ENCODE peak calls at places on chromosomes 1 and 21, in eight cellular contexts. L is cardiac muscle cell; S is CD8-positive, alpha-beta T cell; B is lower lobe of right lung; D is thoracic aorta; O is CD4-positive, alpha-beta T cell; N is progenitor cell of endocrine pancreas; A is MCF 10A. Z is an unnamed sample.

GRCh38 chr1:223870617-223871574 is 25.1 kb upstream of the TP53BP2 start:
- DNase-seq in L (peak), S (no peak), B (peak), D (no peak), O (no peak), N (peak), A (no peak), Z (peak)

GRCh38 chr1:150622219-150622975 is 7.0 kb downstream of the ENSA start:
- DNase-seq in L (no peak), S (no peak), B (peak), D (no peak), O (no peak), N (no peak), A (no peak), Z (peak)

GRCh38 chr1:182754915-182755314 is 34.7 kb upstream of the NPL start:
- DNase-seq in L (no peak), S (no peak), B (no peak), D (no peak), O (no peak), N (no peak), A (no peak), Z (no peak)

GRCh38 chr1:181100015-181100905 is 11.8 kb downstream of the IER5 start:
- DNase-seq in L (no peak), S (no peak), B (no peak), D (no peak), O (no peak), N (no peak), A (no peak), Z (peak)

GRCh38 chr21:45323487-45324380 is 36.0 kb upstream of the POFUT2 start:
- DNase-seq in L (no peak), S (no peak), B (peak), D (peak), O (no peak), N (no peak), A (peak), Z (peak)

GRCh38 chr21:43958364-43959158 is 53.5 kb upstream of the TRAPPC10 start:
- DNase-seq in L (no peak), S (no peak), B (no peak), D (no peak), O (no peak), N (no peak), A (no peak), Z (no peak)

GRCh38 chr21:43369124-43369523 is 57.8 kb downstream of the SIK1 start:
- DNase-seq in L (no peak), S (no peak), B (no peak), D (no peak), O (no peak), N (no peak), A (peak), Z (no peak)

GRCh38 chr1:202281316-202282016 is 60.3 kb downstream of the UBE2T start:
- DNase-seq in L (no peak), S (no peak), B (no peak), D (no peak), O (no peak), N (no peak), A (peak), Z (no peak)

GRCh38 chr1:49226758-49227157 is 450.1 kb upstream of the BEND5 start:
- DNase-seq in L (no peak), S (no peak), B (no peak), D (no peak), O (no peak), N (no peak), A (peak), Z (no peak)

GRCh38 chr1:200367841-200368534 is 41.8 kb downstream of the ZNF281 start:
- DNase-seq in L (no peak), S (no peak), B (no peak), D (no peak), O (no peak), N (no peak), A (peak), Z (peak)

GRCh38 chr1:10960954-10961833 is 51.3 kb upstream of the TARDBP start:
- DNase-seq in L (peak), S (peak), B (peak), D (peak), O (peak), N (peak), A (peak), Z (peak)

GRCh38 chr1:15714438-15715136 is 21.5 kb upstream of the SLC25A34 start:
- DNase-seq in L (peak), S (no peak), B (no peak), D (no peak), O (no peak), N (no peak), A (no peak), Z (no peak)

GRCh38 chr21:29671728-29672127 is 268.1 kb downstream of the GRIK1 start:
- DNase-seq in L (no peak), S (no peak), B (no peak), D (no peak), O (no peak), N (no peak), A (no peak), Z (no peak)
- TF ChIP-seq CTCF in L (no peak), S (no peak), B (no peak), D (no peak), O (no peak), N (peak), A (no peak), Z (peak)

GRCh38 chr1:51927029-51927428 is 48.5 kb upstream of the NRDC start:
- DNase-seq in L (no peak), S (no peak), B (no peak), D (no peak), O (no peak), N (no peak), A (no peak), Z (no peak)

GRCh38 chr1:51924455-51924854 is 45.9 kb upstream of the NRDC start:
- DNase-seq in L (no peak), S (no peak), B (no peak), D (no peak), O (no peak), N (no peak), A (no peak), Z (no peak)

GRCh38 chr1:51928896-51929295 is 50.4 kb upstream of the NRDC start:
- DNase-seq in L (no peak), S (no peak), B (no peak), D (no peak), O (no peak), N (no peak), A (no peak), Z (no peak)

GRCh38 chr1:51930329-51930728 is 51.8 kb upstream of the NRDC start:
- DNase-seq in L (no peak), S (no peak), B (no peak), D (no peak), O (no peak), N (no peak), A (no peak), Z (no peak)

DNA sequence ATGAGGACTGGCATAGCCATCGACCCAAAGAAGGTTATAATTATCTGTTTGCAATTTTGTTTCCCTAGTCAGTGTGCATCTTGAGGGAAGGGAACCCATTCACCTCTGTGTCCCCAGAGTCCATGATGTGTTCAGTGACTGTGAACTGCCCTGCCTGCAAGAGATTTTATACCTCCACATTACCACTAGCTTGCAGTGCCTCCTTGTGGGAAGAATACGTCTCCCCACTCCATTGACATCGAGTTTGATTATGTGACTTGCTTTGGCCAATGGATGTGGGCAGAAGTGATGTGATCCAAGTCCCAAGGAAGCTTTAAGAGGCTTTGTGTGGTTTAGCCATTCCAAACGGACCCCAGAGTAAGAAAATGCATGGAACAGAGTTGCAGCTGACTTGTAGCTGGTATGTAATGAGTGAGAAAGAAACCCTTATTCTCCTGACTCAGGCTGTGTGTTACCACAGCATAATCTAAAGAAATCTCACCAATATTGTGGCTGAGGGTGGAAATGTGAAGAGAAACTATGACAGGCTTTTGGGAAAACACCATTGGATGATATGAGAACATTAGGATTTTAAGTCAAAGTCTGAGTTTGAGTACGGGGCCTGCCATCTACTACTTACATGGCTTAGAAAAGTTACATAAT is 47.8 kb upstream of the NRDC start:
- DNase-seq in L (no peak), S (no peak), B (no peak), D (no peak), O (no peak), N (no peak), A (peak), Z (peak)
- TF ChIP-seq CTCF in L (peak), S (no peak), B (no peak), D (no peak), O (no peak), N (peak), A (no peak), Z (peak)

DNA sequence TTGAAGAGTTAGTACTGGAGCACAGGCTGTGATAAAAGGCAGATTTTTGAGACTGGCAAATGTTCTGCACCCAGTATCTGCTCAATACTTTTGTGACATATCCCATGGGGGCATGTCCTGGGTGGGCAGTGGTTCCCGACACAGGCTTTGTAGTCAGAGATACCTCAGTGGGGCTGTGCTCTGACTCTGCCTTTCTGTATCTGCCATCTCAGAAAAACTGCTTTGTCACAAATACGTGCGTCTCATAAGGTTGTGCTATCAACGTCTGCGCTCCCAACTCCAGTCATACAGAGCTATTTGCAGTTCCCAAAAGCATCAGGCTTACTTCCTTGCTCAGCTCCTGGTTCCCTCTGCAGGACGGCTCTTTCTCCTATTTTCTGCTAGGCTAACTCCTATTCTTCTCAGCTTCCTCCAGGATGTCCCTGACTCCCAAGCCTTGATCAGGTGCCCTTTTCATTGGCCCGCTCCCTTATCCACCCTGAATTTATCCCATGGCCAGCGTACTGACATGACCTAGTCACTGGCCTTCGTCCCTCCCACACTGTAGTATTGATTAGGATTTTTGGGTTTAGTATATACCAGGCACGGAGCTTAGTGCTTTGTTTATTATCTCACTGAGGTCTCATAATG is 12.1 kb upstream of the RAB29 start:
- DNase-seq in L (no peak), S (no peak), B (no peak), D (no peak), O (no peak), N (no peak), A (no peak), Z (no peak)
- TF ChIP-seq CTCF in L (no peak), S (no peak), B (no peak), D (no peak), O (no peak), N (no peak), A (no peak), Z (peak)

GRCh38 chr1:216173315-216173714 is 249.9 kb downstream of the USH2A start:
- DNase-seq in L (no peak), S (no peak), B (no peak), D (no peak), O (no peak), N (no peak), A (no peak), Z (no peak)

GRCh38 chr1:216181590-216181989 is 241.7 kb downstream of the USH2A start:
- DNase-seq in L (no peak), S (no peak), B (no peak), D (no peak), O (no peak), N (no peak), A (no peak), Z (no peak)

GRCh38 chr1:216178266-216178665 is 245.0 kb downstream of the USH2A start:
- DNase-seq in L (no peak), S (no peak), B (no peak), D (no peak), O (no peak), N (no peak), A (no peak), Z (no peak)

DNA sequence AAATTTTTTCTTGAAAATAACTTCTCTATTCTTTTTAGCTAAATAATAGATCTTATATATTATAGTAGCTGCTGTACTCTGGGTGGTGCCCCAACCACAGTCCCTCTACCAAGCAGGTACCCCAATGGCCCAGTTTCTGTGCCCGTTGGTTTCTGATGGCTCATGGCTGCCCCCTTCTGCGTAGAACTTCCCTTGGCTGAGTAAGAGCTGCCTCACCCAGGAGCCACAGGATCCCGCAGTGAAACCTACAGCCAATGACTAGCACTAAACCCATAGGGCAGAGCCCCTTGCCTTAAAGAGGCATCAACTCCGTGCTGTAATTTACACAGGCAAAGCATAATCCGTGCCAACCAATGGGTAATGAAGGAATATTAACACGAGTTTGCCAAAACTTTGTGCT is 247.5 kb downstream of the USH2A start:
- DNase-seq in L (no peak), S (no peak), B (no peak), D (no peak), O (no peak), N (no peak), A (no peak), Z (peak)
- TF ChIP-seq CTCF in L (no peak), S (no peak), B (no peak), D (no peak), O (no peak), N (no peak), A (no peak), Z (peak)

GRCh38 chr1:27496604-27497155 is 6.7 kb upstream of the WASF2 start:
- DNase-seq in L (peak), S (no peak), B (no peak), D (no peak), O (no peak), N (no peak), A (no peak), Z (peak)
- TF ChIP-seq CTCF in L (peak), S (no peak), B (no peak), D (peak), O (no peak), N (peak), A (no peak), Z (peak)